ENCODE peak calls at places on chromosomes 16 and 17, in seven cellular contexts. One of them, this sample, is unnamed.

GRCh38 chr17:27414271-27414670 is 42.0 kb upstream of the KSR1 start:
- DNase-seq in heart right ventricle: no peak
- DNase-seq in body of pancreas: no peak
- DNase-seq in adrenal gland: no peak
- DNase-seq in CD4-positive, alpha-beta memory T cell: no peak
- DNase-seq in effector memory CD4-positive, alpha-beta T cell: no peak
- DNase-seq in IMR-90: peak; percentile 21
- DNase-seq in this sample: no peak

GRCh38 chr17:39153541-39154111 is 2.2 kb upstream of the PLXDC1 start:
- DNase-seq in heart right ventricle: peak; percentile 92
- DNase-seq in body of pancreas: peak; percentile 90
- DNase-seq in adrenal gland: peak; percentile 90
- DNase-seq in CD4-positive, alpha-beta memory T cell: peak; percentile 87
- DNase-seq in effector memory CD4-positive, alpha-beta T cell: peak; percentile 86
- DNase-seq in IMR-90: peak; percentile 88
- DNase-seq in this sample: peak; percentile 93

GRCh38 chr16:62478903-62479458 is 442.7 kb upstream of the CDH8 start:
- DNase-seq in heart right ventricle: no peak
- DNase-seq in body of pancreas: no peak
- DNase-seq in adrenal gland: no peak
- DNase-seq in CD4-positive, alpha-beta memory T cell: no peak
- DNase-seq in effector memory CD4-positive, alpha-beta T cell: no peak
- DNase-seq in IMR-90: no peak
- DNase-seq in this sample: no peak

GRCh38 chr17:78589885-78590284 is 12.7 kb upstream of the DNAH17 start:
- DNase-seq in heart right ventricle: no peak
- DNase-seq in body of pancreas: no peak
- DNase-seq in adrenal gland: no peak
- DNase-seq in CD4-positive, alpha-beta memory T cell: no peak
- DNase-seq in effector memory CD4-positive, alpha-beta T cell: no peak
- DNase-seq in IMR-90: no peak
- DNase-seq in this sample: no peak

GRCh38 chr16:27259710-27260109 is 8.9 kb downstream of the NSMCE1 start:
- DNase-seq in heart right ventricle: no peak
- DNase-seq in body of pancreas: no peak
- DNase-seq in adrenal gland: no peak
- DNase-seq in CD4-positive, alpha-beta memory T cell: no peak
- DNase-seq in effector memory CD4-positive, alpha-beta T cell: no peak
- DNase-seq in IMR-90: no peak
- DNase-seq in this sample: no peak

GRCh38 chr16:54171855-54172537 is 114.6 kb downstream of the IRX3 start:
- DNase-seq in heart right ventricle: no peak
- DNase-seq in body of pancreas: peak; percentile 41
- DNase-seq in adrenal gland: no peak
- DNase-seq in CD4-positive, alpha-beta memory T cell: no peak
- DNase-seq in effector memory CD4-positive, alpha-beta T cell: no peak
- DNase-seq in IMR-90: peak; percentile 65
- DNase-seq in this sample: no peak

GRCh38 chr16:14003119-14003570 is 68.0 kb upstream of the MRTFB start:
- DNase-seq in heart right ventricle: peak; percentile 55
- DNase-seq in body of pancreas: no peak
- DNase-seq in adrenal gland: peak; percentile 54
- DNase-seq in CD4-positive, alpha-beta memory T cell: no peak
- DNase-seq in effector memory CD4-positive, alpha-beta T cell: no peak
- DNase-seq in IMR-90: peak; percentile 72
- DNase-seq in this sample: peak; percentile 56

GRCh38 chr17:8959312-8959918 is 6.1 kb downstream of the PIK3R5 start:
- DNase-seq in heart right ventricle: no peak
- DNase-seq in body of pancreas: no peak
- DNase-seq in adrenal gland: no peak
- DNase-seq in CD4-positive, alpha-beta memory T cell: no peak
- DNase-seq in effector memory CD4-positive, alpha-beta T cell: no peak
- DNase-seq in IMR-90: no peak
- DNase-seq in this sample: no peak

GRCh38 chr17:83030432-83030831 is 49.0 kb upstream of the METRNL start:
- DNase-seq in heart right ventricle: no peak
- DNase-seq in body of pancreas: no peak
- DNase-seq in adrenal gland: no peak
- DNase-seq in CD4-positive, alpha-beta memory T cell: no peak
- DNase-seq in effector memory CD4-positive, alpha-beta T cell: no peak
- DNase-seq in IMR-90: no peak
- DNase-seq in this sample: no peak

GRCh38 chr16:81599034-81599744 is 154.6 kb downstream of the CMIP start:
- DNase-seq in heart right ventricle: no peak
- DNase-seq in body of pancreas: peak; percentile 41
- DNase-seq in adrenal gland: no peak
- DNase-seq in CD4-positive, alpha-beta memory T cell: no peak
- DNase-seq in effector memory CD4-positive, alpha-beta T cell: no peak
- DNase-seq in IMR-90: no peak
- DNase-seq in this sample: peak; percentile 69

GRCh38 chr17:30422171-30422570 is 43.4 kb downstream of the CPD start:
- DNase-seq in heart right ventricle: no peak
- DNase-seq in body of pancreas: no peak
- DNase-seq in adrenal gland: no peak
- DNase-seq in CD4-positive, alpha-beta memory T cell: no peak
- DNase-seq in effector memory CD4-positive, alpha-beta T cell: no peak
- DNase-seq in IMR-90: no peak
- DNase-seq in this sample: no peak

GRCh38 chr17:4986403-4986802 is 1.1 kb downstream of the CAMTA2 start:
- DNase-seq in heart right ventricle: no peak
- DNase-seq in body of pancreas: no peak
- DNase-seq in adrenal gland: no peak
- DNase-seq in CD4-positive, alpha-beta memory T cell: no peak
- DNase-seq in effector memory CD4-positive, alpha-beta T cell: peak; percentile 47
- DNase-seq in IMR-90: no peak
- DNase-seq in this sample: no peak

GRCh38 chr17:14334261-14334860 is 33.5 kb downstream of the HS3ST3B1 start:
- DNase-seq in heart right ventricle: no peak
- DNase-seq in body of pancreas: no peak
- DNase-seq in adrenal gland: no peak
- DNase-seq in CD4-positive, alpha-beta memory T cell: no peak
- DNase-seq in effector memory CD4-positive, alpha-beta T cell: no peak
- DNase-seq in IMR-90: no peak
- DNase-seq in this sample: no peak

GRCh38 chr16:56355221-56355620 is 70.1 kb downstream of the AMFR start:
- DNase-seq in heart right ventricle: no peak
- DNase-seq in body of pancreas: no peak
- DNase-seq in adrenal gland: peak; percentile 4
- DNase-seq in CD4-positive, alpha-beta memory T cell: no peak
- DNase-seq in effector memory CD4-positive, alpha-beta T cell: no peak
- DNase-seq in IMR-90: no peak
- DNase-seq in this sample: no peak

GRCh38 chr16:70565053-70565452 is 41.4 kb downstream of the SF3B3 start:
- DNase-seq in heart right ventricle: no peak
- DNase-seq in body of pancreas: no peak
- DNase-seq in adrenal gland: peak; percentile 29
- DNase-seq in CD4-positive, alpha-beta memory T cell: no peak
- DNase-seq in effector memory CD4-positive, alpha-beta T cell: no peak
- DNase-seq in IMR-90: no peak
- DNase-seq in this sample: no peak

GRCh38 chr16:56282455-56282854 is 91.2 kb downstream of the GNAO1 start:
- DNase-seq in heart right ventricle: no peak
- DNase-seq in body of pancreas: no peak
- DNase-seq in adrenal gland: no peak
- DNase-seq in CD4-positive, alpha-beta memory T cell: no peak
- DNase-seq in effector memory CD4-positive, alpha-beta T cell: no peak
- DNase-seq in IMR-90: no peak
- DNase-seq in this sample: no peak

GRCh38 chr16:56825821-56826220 is 39.2 kb upstream of the SLC12A3 start:
- DNase-seq in heart right ventricle: no peak
- DNase-seq in body of pancreas: no peak
- DNase-seq in adrenal gland: no peak
- DNase-seq in CD4-positive, alpha-beta memory T cell: no peak
- DNase-seq in effector memory CD4-positive, alpha-beta T cell: no peak
- DNase-seq in IMR-90: peak; percentile 23
- DNase-seq in this sample: no peak

GRCh38 chr17:1252203-1252608 is 18.0 kb upstream of the BHLHA9 start:
- DNase-seq in heart right ventricle: peak; percentile 43
- DNase-seq in body of pancreas: no peak
- DNase-seq in adrenal gland: no peak
- DNase-seq in CD4-positive, alpha-beta memory T cell: no peak
- DNase-seq in effector memory CD4-positive, alpha-beta T cell: no peak
- DNase-seq in IMR-90: no peak
- DNase-seq in this sample: no peak

GRCh38 chr17:65811043-65811442 is 249.6 kb upstream of the AXIN2 start:
- DNase-seq in heart right ventricle: no peak
- DNase-seq in body of pancreas: no peak
- DNase-seq in adrenal gland: no peak
- DNase-seq in CD4-positive, alpha-beta memory T cell: no peak
- DNase-seq in effector memory CD4-positive, alpha-beta T cell: no peak
- DNase-seq in IMR-90: no peak
- DNase-seq in this sample: no peak

GRCh38 chr17:31674305-31674704 is 184.7 kb downstream of the COPRS start:
- DNase-seq in heart right ventricle: no peak
- DNase-seq in body of pancreas: no peak
- DNase-seq in adrenal gland: no peak
- DNase-seq in CD4-positive, alpha-beta memory T cell: no peak
- DNase-seq in effector memory CD4-positive, alpha-beta T cell: no peak
- DNase-seq in IMR-90: peak; percentile 50
- DNase-seq in this sample: no peak

GRCh38 chr16:4064950-4065352 is 51.3 kb downstream of the ADCY9 start:
- DNase-seq in heart right ventricle: no peak
- DNase-seq in body of pancreas: no peak
- DNase-seq in adrenal gland: no peak
- DNase-seq in CD4-positive, alpha-beta memory T cell: peak; percentile 52
- DNase-seq in effector memory CD4-positive, alpha-beta T cell: no peak
- DNase-seq in IMR-90: no peak
- DNase-seq in this sample: no peak

GRCh38 chr16:67163164-67163902 is 1.2 kb upstream of the HSF4 start:
- DNase-seq in heart right ventricle: peak; percentile 72
- DNase-seq in body of pancreas: no peak
- DNase-seq in adrenal gland: peak; percentile 34
- DNase-seq in CD4-positive, alpha-beta memory T cell: peak; percentile 60
- DNase-seq in effector memory CD4-positive, alpha-beta T cell: no peak
- DNase-seq in IMR-90: peak; percentile 35
- DNase-seq in this sample: no peak
- H3K4me1 ChIP-seq in heart right ventricle: peaks cover 35% of the 10 kb centered on the region
- H3K4me1 ChIP-seq in body of pancreas: peaks cover 60% of the 10 kb centered on the region
- H3K4me1 ChIP-seq in adrenal gland: peaks cover 55% of the 10 kb centered on the region
- H3K4me1 ChIP-seq in CD4-positive, alpha-beta memory T cell: peaks cover 58% of the 10 kb centered on the region
- H3K4me1 ChIP-seq in effector memory CD4-positive, alpha-beta T cell: peaks cover 59% of the 10 kb centered on the region
- H3K4me1 ChIP-seq in IMR-90: peaks cover 18% of the 10 kb centered on the region
- H3K4me1 ChIP-seq in this sample: peaks cover 38% of the 10 kb centered on the region

DNA sequence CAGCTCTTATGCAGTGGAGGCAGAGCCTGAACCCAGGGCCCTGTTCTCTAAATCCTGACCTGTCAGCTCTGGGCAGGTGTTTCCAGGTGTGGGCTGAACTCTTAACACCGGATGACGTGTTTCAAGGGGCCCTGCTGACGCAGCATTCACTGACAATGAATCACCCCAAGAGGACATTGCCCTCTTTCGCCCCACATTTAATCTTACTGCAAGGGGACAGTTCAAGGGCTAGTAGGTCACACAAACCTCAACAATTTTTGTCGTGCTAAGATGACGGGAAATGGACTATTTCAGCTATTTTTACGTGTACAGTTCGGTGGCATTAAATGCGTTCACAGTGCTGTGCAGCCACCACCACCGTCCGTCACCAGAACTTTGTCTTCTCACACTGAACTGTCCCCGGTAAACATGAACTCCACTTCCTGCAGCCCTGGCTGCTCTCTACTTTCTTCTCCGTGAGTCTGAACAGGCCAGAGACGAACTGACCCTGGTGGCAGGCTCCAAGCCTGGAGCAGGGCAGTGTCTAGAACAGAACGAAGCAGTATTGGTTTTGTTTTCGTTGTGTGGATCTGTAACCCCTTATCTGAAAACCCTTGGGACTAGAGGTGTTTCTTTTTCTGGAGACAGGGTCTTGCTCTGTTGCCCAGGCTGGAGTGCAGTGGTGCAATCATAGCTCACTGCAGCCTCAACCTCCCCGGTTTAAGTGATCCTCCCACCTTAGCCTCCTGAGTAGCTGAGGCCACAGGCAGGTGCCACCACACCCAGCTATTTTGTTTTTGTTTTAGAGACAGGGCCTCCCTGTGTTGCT is 88.4 kb upstream of the CIBAR2 start:
- DNase-seq in heart right ventricle: no peak
- DNase-seq in body of pancreas: no peak
- DNase-seq in adrenal gland: peak; percentile 64
- DNase-seq in CD4-positive, alpha-beta memory T cell: no peak
- DNase-seq in effector memory CD4-positive, alpha-beta T cell: no peak
- DNase-seq in IMR-90: no peak
- DNase-seq in this sample: no peak
- H3K4me1 ChIP-seq in heart right ventricle: peaks cover 42% of the 10 kb centered on the region
- H3K4me1 ChIP-seq in body of pancreas: peaks cover 64% of the 10 kb centered on the region
- H3K4me1 ChIP-seq in adrenal gland: peaks cover 75% of the 10 kb centered on the region
- H3K4me1 ChIP-seq in CD4-positive, alpha-beta memory T cell: no peaks in the 10 kb centered on the region
- H3K4me1 ChIP-seq in effector memory CD4-positive, alpha-beta T cell: no peaks in the 10 kb centered on the region
- H3K4me1 ChIP-seq in IMR-90: peaks cover 74% of the 10 kb centered on the region
- H3K4me1 ChIP-seq in this sample: peaks cover 14% of the 10 kb centered on the region

DNA sequence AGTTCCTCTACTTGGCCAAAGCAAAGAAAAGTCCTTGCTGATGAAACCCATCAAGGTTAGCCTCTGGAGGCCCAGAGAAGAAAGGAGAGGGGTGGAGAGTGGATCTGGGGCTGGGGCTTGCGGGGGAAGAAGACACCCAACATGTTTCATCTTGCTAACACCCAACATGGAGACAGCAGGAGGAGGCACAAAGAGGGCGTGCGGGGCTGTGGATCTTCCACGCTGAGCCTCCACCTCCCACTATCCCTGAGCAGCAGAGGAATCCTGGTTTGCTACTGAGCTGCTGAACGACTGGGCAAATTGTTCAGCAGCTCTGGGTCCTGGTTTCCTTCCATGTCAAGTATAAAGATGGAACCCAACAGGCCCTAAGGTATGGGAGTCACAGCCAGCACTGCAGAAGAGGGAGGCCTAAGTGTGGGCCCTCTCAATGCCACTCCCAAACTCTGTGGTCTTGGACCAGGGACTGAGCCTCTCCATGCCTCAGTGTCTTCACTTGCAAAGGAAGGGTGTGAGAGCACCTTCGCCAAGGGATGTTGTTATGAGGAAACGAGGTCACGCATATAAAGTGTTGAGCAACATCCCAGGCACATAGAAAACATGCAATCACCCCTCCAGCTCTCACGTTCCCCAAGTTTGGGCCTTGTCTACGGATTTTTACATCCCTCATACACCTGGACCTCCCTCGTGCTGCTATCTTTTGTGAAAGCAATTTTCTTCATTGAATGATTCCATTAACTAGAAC is 122.5 kb downstream of the XYLT1 start:
- DNase-seq in heart right ventricle: no peak
- DNase-seq in body of pancreas: no peak
- DNase-seq in adrenal gland: no peak
- DNase-seq in CD4-positive, alpha-beta memory T cell: no peak
- DNase-seq in effector memory CD4-positive, alpha-beta T cell: no peak
- DNase-seq in IMR-90: no peak
- DNase-seq in this sample: no peak
- H3K4me1 ChIP-seq in heart right ventricle: peaks cover 24% of the 10 kb centered on the region
- H3K4me1 ChIP-seq in body of pancreas: no peaks in the 10 kb centered on the region
- H3K4me1 ChIP-seq in adrenal gland: peaks cover 14% of the 10 kb centered on the region
- H3K4me1 ChIP-seq in CD4-positive, alpha-beta memory T cell: peaks cover 58% of the 10 kb centered on the region
- H3K4me1 ChIP-seq in effector memory CD4-positive, alpha-beta T cell: peaks cover 21% of the 10 kb centered on the region
- H3K4me1 ChIP-seq in IMR-90: peaks cover 3% of the 10 kb centered on the region
- H3K4me1 ChIP-seq in this sample: peaks cover 10% of the 10 kb centered on the region

DNA sequence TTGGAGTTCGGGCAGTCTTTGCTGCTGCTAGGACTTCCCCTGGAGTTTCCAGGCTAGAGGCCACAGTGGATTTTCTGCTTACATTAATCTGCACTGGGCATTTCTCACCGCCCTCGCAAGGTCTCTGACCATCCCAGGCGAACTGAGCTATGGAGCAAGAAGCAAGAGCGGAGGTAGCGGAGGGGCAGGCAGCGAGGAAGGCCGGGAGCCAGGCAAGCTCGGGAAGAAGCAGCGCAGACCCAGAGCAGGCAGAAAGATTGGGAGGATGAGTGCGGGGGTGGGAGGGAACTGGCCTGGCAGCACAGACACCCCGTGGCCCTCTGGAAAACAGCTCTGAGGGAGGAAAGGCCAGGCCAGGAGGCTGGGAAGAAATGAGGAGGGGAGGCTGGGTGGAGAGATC is 3.8 kb downstream of the COTL1 start:
- DNase-seq in heart right ventricle: no peak
- DNase-seq in body of pancreas: no peak
- DNase-seq in adrenal gland: no peak
- DNase-seq in CD4-positive, alpha-beta memory T cell: no peak
- DNase-seq in effector memory CD4-positive, alpha-beta T cell: no peak
- DNase-seq in IMR-90: peak; percentile 48
- DNase-seq in this sample: no peak
- H3K4me1 ChIP-seq in heart right ventricle: peaks cover 17% of the 10 kb centered on the region
- H3K4me1 ChIP-seq in body of pancreas: peaks cover 14% of the 10 kb centered on the region
- H3K4me1 ChIP-seq in adrenal gland: peaks cover 50% of the 10 kb centered on the region
- H3K4me1 ChIP-seq in CD4-positive, alpha-beta memory T cell: peaks cover 78% of the 10 kb centered on the region
- H3K4me1 ChIP-seq in effector memory CD4-positive, alpha-beta T cell: peaks cover 59% of the 10 kb centered on the region
- H3K4me1 ChIP-seq in IMR-90: peaks cover 33% of the 10 kb centered on the region
- H3K4me1 ChIP-seq in this sample: peaks cover 18% of the 10 kb centered on the region

This sample was measured in lung.